ENCODE peak calls at places on chromosomes 6 and 20, in five cellular contexts. H is suprapubic skin, C is brain microvascular endothelial cell, V is heart right ventricle, Y is SK-N-SH. M is an unnamed sample. For H3K27me3, the result is how much of the 10 kb centered on the place peaks cover.

GRCh38 chr6:82178084-82178758 is 69.3 kb downstream of the IBTK start:
- DNase-seq in V (no peak), H (no peak), C (no peak), Y (peak), M (no peak)

GRCh38 chr6:147141690-147142308 is 62.4 kb upstream of the STXBP5 start:
- DNase-seq in C (peak), H (no peak), V (no peak), Y (no peak), M (no peak)

GRCh38 chr6:124463271-124463670 is 499.0 kb upstream of the RNF217 start:
- DNase-seq in C (no peak), V (no peak), Y (no peak), H (no peak), M (no peak)

GRCh38 chr6:145836767-145837166 is 22.2 kb upstream of the FBXO30 start:
- DNase-seq in C (no peak), V (no peak), Y (no peak), H (no peak), M (no peak)

GRCh38 chr20:34637245-34638185 is 39.4 kb downstream of the PIGU start:
- DNase-seq in C (peak), H (no peak), V (peak), Y (no peak), M (no peak)

GRCh38 chr20:62025832-62026563 is 39.7 kb downstream of the TAF4 start:
- DNase-seq in V (peak), C (peak), Y (peak), H (no peak), M (no peak)

GRCh38 chr20:11350126-11351005 is 567.3 kb upstream of the BTBD3 start:
- DNase-seq in H (no peak), Y (no peak), C (no peak), V (no peak), M (no peak)

GRCh38 chr6:139891471-139891870 is 517.0 kb upstream of the CITED2 start:
- DNase-seq in Y (no peak), H (no peak), V (no peak), C (peak), M (no peak)

GRCh38 chr20:13800728-13801134 is 15.9 kb downstream of the NDUFAF5 start:
- DNase-seq in H (peak), V (peak), Y (peak), C (peak), M (peak)

GRCh38 chr6:38337819-38338465 is 301.8 kb downstream of the BTBD9 start:
- DNase-seq in C (peak), V (no peak), H (no peak), Y (no peak), M (no peak)

GRCh38 chr20:14765370-14765701 is 427.9 kb upstream of the FLRT3 start:
- DNase-seq in H (no peak), V (no peak), C (no peak), Y (no peak), M (no peak)

GRCh38 chr6:89443658-89444057 is 10.7 kb downstream of the ANKRD6 start:
- DNase-seq in C (no peak), Y (peak), H (no peak), V (no peak), M (no peak)

GRCh38 chr6:166553563-166554271 is 32.8 kb downstream of the RAMACL start:
- DNase-seq in H (no peak), V (peak), C (peak), Y (no peak), M (no peak)

GRCh38 chr6:41729624-41730023 is 5.8 kb downstream of the TFEB start:
- DNase-seq in Y (no peak), C (no peak), V (no peak), H (no peak), M (peak)

GRCh38 chr6:78835817-78836216 is 31.5 kb upstream of the IRAK1BP1 start:
- DNase-seq in V (no peak), H (no peak), Y (no peak), C (no peak), M (no peak)

GRCh38 chr20:50911030-50911429 is 20.2 kb downstream of the ADNP start:
- DNase-seq in H (no peak), V (no peak), Y (peak), C (no peak), M (no peak)

GRCh38 chr6:98921038-98921437 is 26.7 kb downstream of the FBXL4 start:
- DNase-seq in Y (no peak), C (peak), H (no peak), V (no peak), M (no peak)

GRCh38 chr20:13008761-13009681 is at the start of gene SPTLC3:
- DNase-seq in H (no peak), C (peak), Y (no peak), V (peak), M (no peak)

GRCh38 chr6:26272171-26272631 is 92.8 kb upstream of the BTN3A2 start:
- DNase-seq in C (no peak), V (peak), Y (no peak), H (peak), M (peak)

GRCh38 chr6:143236151-143236788 is 175.6 kb downstream of the AIG1 start:
- DNase-seq in C (no peak), H (no peak), V (no peak), Y (peak), M (no peak)

DNA sequence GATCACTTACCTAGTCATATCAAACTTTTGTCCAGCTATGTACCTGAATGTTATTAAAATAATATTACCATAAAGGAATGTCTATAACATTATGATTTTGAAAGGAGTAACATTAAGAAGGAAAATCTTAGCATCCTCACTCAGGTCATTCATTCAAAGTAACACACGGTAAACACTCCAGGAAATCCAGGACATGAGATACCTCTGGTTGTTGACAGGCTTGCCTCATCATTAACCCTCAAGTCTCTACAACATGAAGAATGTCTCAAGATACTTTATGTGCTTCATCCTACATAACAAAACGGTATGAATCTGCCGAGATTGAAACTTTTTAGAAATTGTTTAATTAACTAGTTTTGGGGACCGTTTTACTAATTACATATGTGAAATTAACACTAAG is 690 bp upstream of the FILIP1 start:
- DNase-seq in H (no peak), V (no peak), Y (no peak), C (no peak), M (no peak)
- H3K4me3 ChIP-seq in H (no peak), V (peak), Y (no peak), C (no peak), M (peak)

GRCh38 chr20:32080783-32081182 is 28.7 kb upstream of the TM9SF4 start:
- DNase-seq in C (no peak), H (no peak), Y (no peak), V (no peak), M (no peak)
- H3K27me3 ChIP-seq in C (under half), H (under half), Y (under half), V (under half), M (under half)

GRCh38 chr6:4084444-4085328 is 5.7 kb upstream of the FAM217A start:
- DNase-seq in H (no peak), C (no peak), V (no peak), Y (no peak), M (no peak)
- H3K4me3 ChIP-seq in H (no peak), C (no peak), V (no peak), Y (no peak), M (no peak)

DNA sequence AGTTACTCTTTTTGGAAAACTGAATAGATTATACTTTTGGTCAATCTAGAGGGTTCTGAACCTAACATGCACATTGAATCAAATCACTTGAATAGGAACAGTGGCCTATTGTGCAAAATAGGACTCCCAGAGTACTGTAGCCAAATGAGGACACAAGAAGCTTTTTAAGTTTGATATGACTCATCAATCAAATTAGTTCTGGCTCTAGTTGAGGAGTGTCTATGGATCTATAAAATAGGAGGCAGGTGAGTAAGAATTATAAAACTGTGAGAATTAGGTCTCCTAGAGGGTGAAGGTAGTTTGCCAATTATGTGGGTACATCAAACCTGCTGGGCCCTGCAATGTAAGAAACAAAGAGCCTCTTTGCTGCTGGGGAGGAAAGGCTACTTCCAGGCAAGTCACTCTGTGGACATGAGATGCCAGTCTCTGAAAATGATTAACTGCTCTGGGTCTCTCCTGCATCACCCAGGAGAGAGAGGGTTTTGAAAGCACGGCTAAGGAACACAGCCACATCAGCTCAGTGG is 112.3 kb downstream of the RCAN2 start:
- DNase-seq in V (no peak), Y (no peak), H (no peak), C (no peak), M (no peak)
- H3K27me3 ChIP-seq in V (under half), Y (under half), H (under half), C (under half), M (under half)

GRCh38 chr6:161458199-161458598 is 184.3 kb upstream of the AGPAT4 start:
- DNase-seq in C (no peak), H (no peak), V (no peak), Y (peak), M (no peak)

GRCh38 chr6:161459008-161459407 is 185.1 kb upstream of the AGPAT4 start:
- DNase-seq in V (no peak), C (no peak), Y (no peak), H (no peak), M (no peak)

GRCh38 chr6:161465403-161465802 is 191.5 kb upstream of the AGPAT4 start:
- DNase-seq in V (no peak), Y (no peak), C (no peak), H (no peak), M (no peak)

GRCh38 chr6:161462148-161462547 is 188.3 kb upstream of the AGPAT4 start:
- DNase-seq in H (no peak), Y (no peak), V (no peak), C (no peak), M (no peak)

DNA sequence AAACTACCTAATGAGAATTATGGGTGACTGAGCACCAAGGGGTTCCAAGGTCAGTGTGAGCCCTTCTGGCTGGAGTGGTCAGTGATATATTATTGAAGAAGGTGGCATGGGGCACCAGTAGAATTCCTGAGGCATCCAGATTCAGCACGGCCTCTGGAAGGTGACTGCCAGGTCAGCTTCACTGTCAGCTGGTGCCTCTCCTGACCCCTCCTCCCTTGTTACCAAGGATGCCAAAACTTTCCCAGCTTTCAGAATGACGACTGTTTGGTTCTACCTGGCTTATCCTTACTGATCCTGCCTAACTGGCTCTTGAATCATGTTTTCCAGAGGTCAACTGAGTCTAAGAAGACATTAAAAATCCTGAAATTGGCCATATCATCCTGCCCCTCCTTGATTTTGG is 189.2 kb upstream of the AGPAT4 start:
- DNase-seq in Y (no peak), V (no peak), H (no peak), C (no peak), M (no peak)
- H3K4me3 ChIP-seq in Y (no peak), V (no peak), H (no peak), C (no peak), M (no peak)

GRCh38 chr20:32059189-32059588 is 7.1 kb downstream of the HCK start:
- DNase-seq in H (no peak), V (no peak), C (no peak), Y (no peak), M (no peak)

GRCh38 chr20:32053648-32054047 is 1.6 kb downstream of the HCK start:
- DNase-seq in V (no peak), C (no peak), H (no peak), Y (no peak), M (no peak)

GRCh38 chr20:32057785-32058184 is 5.7 kb downstream of the HCK start:
- DNase-seq in V (no peak), Y (no peak), H (no peak), C (no peak), M (peak)

GRCh38 chr20:32052792-32053362 is 835 bp downstream of the HCK start:
- DNase-seq in V (peak), Y (no peak), H (no peak), C (no peak), M (peak)

DNA sequence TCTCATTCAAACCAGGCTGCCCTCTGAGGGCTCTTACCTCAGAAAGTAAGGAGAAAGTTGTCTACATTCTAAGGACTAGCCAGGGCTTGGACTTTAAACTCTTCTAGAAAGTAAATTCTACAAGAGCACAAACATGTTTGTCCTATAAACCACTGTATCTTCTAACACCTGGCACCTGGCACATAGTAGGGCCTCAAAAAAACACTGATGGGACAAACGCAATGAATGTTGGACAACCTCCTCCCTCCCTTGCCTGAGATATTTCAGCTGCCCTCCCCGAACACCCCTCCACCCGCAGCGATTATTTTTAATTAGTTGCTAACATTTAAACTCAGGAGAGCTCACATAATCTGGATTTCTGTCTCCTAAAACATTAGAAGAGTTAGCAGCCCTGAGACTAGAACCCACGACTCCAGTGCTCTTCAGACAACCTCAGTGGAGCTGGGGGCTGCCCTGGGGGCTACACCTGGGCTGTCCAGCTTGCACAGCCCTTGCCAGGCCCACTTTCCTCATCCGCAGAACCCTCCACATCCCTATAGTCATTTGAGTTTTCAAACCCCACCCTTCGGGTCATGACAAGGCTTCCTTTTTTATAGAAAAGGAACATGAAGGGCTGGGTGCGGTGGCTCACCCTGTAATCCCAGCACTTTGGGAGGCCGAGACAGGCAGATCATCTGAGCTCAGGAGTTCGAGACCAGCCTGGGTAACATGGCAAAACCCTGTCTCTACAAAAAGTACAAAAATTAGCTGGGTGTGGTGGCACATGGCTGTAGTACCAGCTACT is 4.9 kb downstream of the HCK start:
- DNase-seq in H (no peak), Y (no peak), V (no peak), C (no peak), M (peak)
- H3K27me3 ChIP-seq in H (half or more), Y (half or more), V (half or more), C (under half), M (under half)

DNA sequence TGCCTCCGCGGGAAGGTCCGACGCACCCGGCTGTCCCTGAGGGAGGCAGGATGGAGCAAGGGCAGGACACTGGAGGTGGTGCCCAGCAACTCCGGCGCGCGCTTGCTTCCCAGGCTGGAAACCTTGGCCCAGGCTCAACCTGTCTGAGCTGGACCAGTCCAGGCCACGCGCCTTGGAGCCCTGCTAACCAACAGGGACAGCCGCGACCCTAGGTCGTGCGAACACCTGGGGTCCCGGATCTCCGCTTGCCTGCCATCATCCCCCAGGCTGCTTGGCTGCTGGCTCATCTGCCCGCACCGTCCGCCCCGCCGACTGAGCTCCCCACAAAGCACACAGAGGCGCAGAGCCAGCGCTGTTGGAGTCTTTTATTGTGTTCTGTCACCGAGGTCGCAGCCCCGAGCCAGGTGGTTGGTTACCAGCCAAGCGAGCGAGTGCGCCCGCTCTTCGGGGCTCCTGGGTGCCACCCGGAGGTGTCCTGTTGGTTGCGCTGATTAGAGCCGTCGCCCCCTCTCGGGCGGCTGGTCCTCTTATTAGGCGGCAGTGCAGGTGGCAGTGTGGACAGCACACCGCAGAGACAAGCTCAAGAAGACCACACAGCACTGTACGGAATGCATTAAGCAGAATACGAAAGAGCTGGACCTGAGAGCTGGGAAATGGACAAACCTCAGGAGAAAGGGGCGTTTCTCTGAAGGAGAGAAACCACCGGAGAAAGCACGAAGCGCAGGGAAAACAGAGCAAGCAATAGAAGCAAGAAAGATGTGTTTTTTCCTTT is 3.8 kb downstream of the COL12A1 start:
- DNase-seq in H (no peak), Y (peak), C (peak), V (no peak), M (peak)
- H3K4me3 ChIP-seq in H (peak), Y (no peak), C (peak), V (peak), M (no peak)

GRCh38 chr6:62570372-62570771 is 284.3 kb upstream of the KHDRBS2 start:
- DNase-seq in Y (no peak), H (no peak), V (no peak), C (no peak), M (no peak)
- H3K27me3 ChIP-seq in Y (under half), H (under half), V (under half), C (under half), M (under half)

GRCh38 chr6:24994812-24995211 is 59.1 kb upstream of the RIPOR2 start:
- DNase-seq in C (no peak), V (no peak), Y (no peak), H (no peak), M (no peak)

GRCh38 chr6:24990944-24991747 is 55.4 kb upstream of the RIPOR2 start:
- DNase-seq in C (no peak), V (no peak), Y (no peak), H (no peak), M (no peak)

GRCh38 chr6:24990227-24990843 is 54.6 kb upstream of the RIPOR2 start:
- DNase-seq in V (no peak), Y (no peak), C (peak), H (no peak), M (no peak)

GRCh38 chr6:24988562-24988961 is 52.8 kb upstream of the RIPOR2 start:
- DNase-seq in C (no peak), H (no peak), V (no peak), Y (no peak), M (no peak)

GRCh38 chr6:24991748-24992467 is 56.1 kb upstream of the RIPOR2 start:
- DNase-seq in V (peak), H (no peak), Y (peak), C (no peak), M (no peak)
- H3K4me3 ChIP-seq in V (no peak), H (no peak), Y (no peak), C (no peak), M (no peak)